ENCODE peak calls at places on chromosomes 3 and 15, in nine cellular contexts. One of them, this sample, is unnamed.

GRCh38 chr3:70550723-70551319 is 238.4 kb upstream of the MDFIC2 start:
- DNase-seq in HFFc6: peak
- DNase-seq in cardiac fibroblast: peak
- DNase-seq in NB4: peak
- DNase-seq in sigmoid colon: peak
- DNase-seq in activated B cell treated with CpG ODN at 0.5 μM for 24 hours: peak
- DNase-seq in bronchial epithelial cell: peak
- DNase-seq in progenitor cell of endocrine pancreas: peak
- DNase-seq in A549: peak
- DNase-seq in this sample: peak

GRCh38 chr3:171459130-171459941 is 869 bp downstream of the TNIK start:
- DNase-seq in HFFc6: no peak
- DNase-seq in cardiac fibroblast: peak
- DNase-seq in NB4: peak
- DNase-seq in sigmoid colon: peak
- DNase-seq in activated B cell treated with CpG ODN at 0.5 μM for 24 hours: peak
- DNase-seq in bronchial epithelial cell: no peak
- DNase-seq in progenitor cell of endocrine pancreas: peak
- DNase-seq in A549: peak
- DNase-seq in this sample: peak

GRCh38 chr15:66269326-66270090 is 16.0 kb upstream of the MEGF11 start:
- DNase-seq in HFFc6: peak
- DNase-seq in cardiac fibroblast: peak
- DNase-seq in NB4: peak
- DNase-seq in sigmoid colon: no peak
- DNase-seq in activated B cell treated with CpG ODN at 0.5 μM for 24 hours: no peak
- DNase-seq in bronchial epithelial cell: peak
- DNase-seq in progenitor cell of endocrine pancreas: no peak
- DNase-seq in A549: peak
- DNase-seq in this sample: no peak

GRCh38 chr3:24377218-24377993 is 117.2 kb downstream of the THRB start:
- DNase-seq in HFFc6: no peak
- DNase-seq in cardiac fibroblast: peak
- DNase-seq in NB4: peak
- DNase-seq in sigmoid colon: peak
- DNase-seq in activated B cell treated with CpG ODN at 0.5 μM for 24 hours: no peak
- DNase-seq in bronchial epithelial cell: peak
- DNase-seq in progenitor cell of endocrine pancreas: no peak
- DNase-seq in A549: no peak
- DNase-seq in this sample: no peak

GRCh38 chr3:69090021-69090420 is 5.3 kb downstream of the ARL6IP5 start:
- DNase-seq in HFFc6: peak
- DNase-seq in cardiac fibroblast: peak
- DNase-seq in NB4: no peak
- DNase-seq in sigmoid colon: no peak
- DNase-seq in activated B cell treated with CpG ODN at 0.5 μM for 24 hours: no peak
- DNase-seq in bronchial epithelial cell: peak
- DNase-seq in progenitor cell of endocrine pancreas: no peak
- DNase-seq in A549: no peak
- DNase-seq in this sample: no peak

GRCh38 chr15:95799286-95800187 is 531.0 kb upstream of the NR2F2 start:
- DNase-seq in HFFc6: peak
- DNase-seq in cardiac fibroblast: peak
- DNase-seq in NB4: peak
- DNase-seq in sigmoid colon: no peak
- DNase-seq in activated B cell treated with CpG ODN at 0.5 μM for 24 hours: no peak
- DNase-seq in bronchial epithelial cell: peak
- DNase-seq in progenitor cell of endocrine pancreas: no peak
- DNase-seq in A549: peak
- DNase-seq in this sample: no peak

GRCh38 chr3:98733778-98734281 is 29.3 kb upstream of the ST3GAL6 start:
- DNase-seq in HFFc6: no peak
- DNase-seq in cardiac fibroblast: peak
- DNase-seq in NB4: peak
- DNase-seq in sigmoid colon: no peak
- DNase-seq in activated B cell treated with CpG ODN at 0.5 μM for 24 hours: no peak
- DNase-seq in bronchial epithelial cell: no peak
- DNase-seq in progenitor cell of endocrine pancreas: no peak
- DNase-seq in A549: no peak
- DNase-seq in this sample: peak

GRCh38 chr3:158430968-158431367 is 140.0 kb upstream of the MLF1 start:
- DNase-seq in HFFc6: no peak
- DNase-seq in cardiac fibroblast: peak
- DNase-seq in NB4: no peak
- DNase-seq in sigmoid colon: no peak
- DNase-seq in activated B cell treated with CpG ODN at 0.5 μM for 24 hours: no peak
- DNase-seq in bronchial epithelial cell: no peak
- DNase-seq in progenitor cell of endocrine pancreas: no peak
- DNase-seq in A549: no peak
- DNase-seq in this sample: no peak

GRCh38 chr3:50008931-50009330 is 69.0 kb downstream of the RBM6 start:
- DNase-seq in HFFc6: peak
- DNase-seq in cardiac fibroblast: peak
- DNase-seq in NB4: peak
- DNase-seq in sigmoid colon: no peak
- DNase-seq in activated B cell treated with CpG ODN at 0.5 μM for 24 hours: no peak
- DNase-seq in bronchial epithelial cell: peak
- DNase-seq in progenitor cell of endocrine pancreas: no peak
- DNase-seq in A549: peak
- DNase-seq in this sample: no peak

GRCh38 chr15:96327155-96327741 is 3.3 kb upstream of the NR2F2 start:
- DNase-seq in HFFc6: peak
- DNase-seq in cardiac fibroblast: peak
- DNase-seq in NB4: peak
- DNase-seq in sigmoid colon: no peak
- DNase-seq in activated B cell treated with CpG ODN at 0.5 μM for 24 hours: no peak
- DNase-seq in bronchial epithelial cell: peak
- DNase-seq in progenitor cell of endocrine pancreas: no peak
- DNase-seq in A549: peak
- DNase-seq in this sample: no peak

GRCh38 chr3:194582196-194582905 is 50.9 kb downstream of the TMEM44 start:
- DNase-seq in HFFc6: no peak
- DNase-seq in cardiac fibroblast: no peak
- DNase-seq in NB4: no peak
- DNase-seq in sigmoid colon: no peak
- DNase-seq in activated B cell treated with CpG ODN at 0.5 μM for 24 hours: no peak
- DNase-seq in bronchial epithelial cell: no peak
- DNase-seq in progenitor cell of endocrine pancreas: no peak
- DNase-seq in A549: no peak
- DNase-seq in this sample: no peak

GRCh38 chr15:70474682-70475438 is 288.5 kb downstream of the UACA start:
- DNase-seq in HFFc6: peak
- DNase-seq in cardiac fibroblast: peak
- DNase-seq in NB4: peak
- DNase-seq in sigmoid colon: peak
- DNase-seq in activated B cell treated with CpG ODN at 0.5 μM for 24 hours: no peak
- DNase-seq in bronchial epithelial cell: peak
- DNase-seq in progenitor cell of endocrine pancreas: no peak
- DNase-seq in A549: peak
- DNase-seq in this sample: no peak

GRCh38 chr3:69250014-69250413 is 127.6 kb upstream of the LMOD3 start:
- DNase-seq in HFFc6: no peak
- DNase-seq in cardiac fibroblast: peak
- DNase-seq in NB4: peak
- DNase-seq in sigmoid colon: no peak
- DNase-seq in activated B cell treated with CpG ODN at 0.5 μM for 24 hours: no peak
- DNase-seq in bronchial epithelial cell: no peak
- DNase-seq in progenitor cell of endocrine pancreas: peak
- DNase-seq in A549: peak
- DNase-seq in this sample: no peak

GRCh38 chr15:94312946-94313345 is 81.6 kb downstream of the MCTP2 start:
- DNase-seq in HFFc6: no peak
- DNase-seq in cardiac fibroblast: peak
- DNase-seq in NB4: no peak
- DNase-seq in sigmoid colon: no peak
- DNase-seq in activated B cell treated with CpG ODN at 0.5 μM for 24 hours: no peak
- DNase-seq in bronchial epithelial cell: no peak
- DNase-seq in progenitor cell of endocrine pancreas: no peak
- DNase-seq in A549: no peak
- DNase-seq in this sample: no peak

GRCh38 chr3:173553635-173554280 is 156.2 kb downstream of the NLGN1 start:
- DNase-seq in HFFc6: peak
- DNase-seq in cardiac fibroblast: peak
- DNase-seq in NB4: peak
- DNase-seq in sigmoid colon: no peak
- DNase-seq in activated B cell treated with CpG ODN at 0.5 μM for 24 hours: no peak
- DNase-seq in bronchial epithelial cell: peak
- DNase-seq in progenitor cell of endocrine pancreas: no peak
- DNase-seq in A549: peak
- DNase-seq in this sample: no peak

GRCh38 chr3:19476298-19476697 is 328.0 kb downstream of the KCNH8 start:
- DNase-seq in HFFc6: no peak
- DNase-seq in cardiac fibroblast: no peak
- DNase-seq in NB4: no peak
- DNase-seq in sigmoid colon: no peak
- DNase-seq in activated B cell treated with CpG ODN at 0.5 μM for 24 hours: no peak
- DNase-seq in bronchial epithelial cell: no peak
- DNase-seq in progenitor cell of endocrine pancreas: no peak
- DNase-seq in A549: no peak
- DNase-seq in this sample: no peak

GRCh38 chr3:27714692-27715453 is 7.2 kb downstream of the EOMES start:
- DNase-seq in HFFc6: no peak
- DNase-seq in cardiac fibroblast: no peak
- DNase-seq in NB4: no peak
- DNase-seq in sigmoid colon: no peak
- DNase-seq in activated B cell treated with CpG ODN at 0.5 μM for 24 hours: no peak
- DNase-seq in bronchial epithelial cell: no peak
- DNase-seq in progenitor cell of endocrine pancreas: no peak
- DNase-seq in A549: no peak
- DNase-seq in this sample: peak

GRCh38 chr3:189304465-189305341 is 132.9 kb downstream of the TPRG1 start:
- DNase-seq in HFFc6: no peak
- DNase-seq in cardiac fibroblast: peak
- DNase-seq in NB4: no peak
- DNase-seq in sigmoid colon: no peak
- DNase-seq in activated B cell treated with CpG ODN at 0.5 μM for 24 hours: no peak
- DNase-seq in bronchial epithelial cell: peak
- DNase-seq in progenitor cell of endocrine pancreas: no peak
- DNase-seq in A549: peak
- DNase-seq in this sample: no peak

GRCh38 chr3:34570916-34571705 is 772.7 kb downstream of the PDCD6IP start:
- DNase-seq in HFFc6: no peak
- DNase-seq in cardiac fibroblast: peak
- DNase-seq in NB4: no peak
- DNase-seq in sigmoid colon: no peak
- DNase-seq in activated B cell treated with CpG ODN at 0.5 μM for 24 hours: no peak
- DNase-seq in bronchial epithelial cell: peak
- DNase-seq in progenitor cell of endocrine pancreas: no peak
- DNase-seq in A549: no peak
- DNase-seq in this sample: no peak

GRCh38 chr3:12929801-12930200 is 88.4 kb upstream of the RPL32 start:
- DNase-seq in HFFc6: no peak
- DNase-seq in cardiac fibroblast: no peak
- DNase-seq in NB4: no peak
- DNase-seq in sigmoid colon: no peak
- DNase-seq in activated B cell treated with CpG ODN at 0.5 μM for 24 hours: no peak
- DNase-seq in bronchial epithelial cell: peak
- DNase-seq in progenitor cell of endocrine pancreas: no peak
- DNase-seq in A549: no peak
- DNase-seq in this sample: no peak

GRCh38 chr15:79168922-79169322 is 78.3 kb upstream of the RASGRF1 start:
- DNase-seq in HFFc6: no peak
- DNase-seq in cardiac fibroblast: peak
- DNase-seq in NB4: no peak
- DNase-seq in sigmoid colon: no peak
- DNase-seq in activated B cell treated with CpG ODN at 0.5 μM for 24 hours: no peak
- DNase-seq in bronchial epithelial cell: peak
- DNase-seq in progenitor cell of endocrine pancreas: peak
- DNase-seq in A549: peak
- DNase-seq in this sample: peak

GRCh38 chr3:94285874-94286273 is 223.0 kb downstream of the NSUN3 start:
- DNase-seq in HFFc6: peak
- DNase-seq in cardiac fibroblast: peak
- DNase-seq in NB4: peak
- DNase-seq in sigmoid colon: no peak
- DNase-seq in activated B cell treated with CpG ODN at 0.5 μM for 24 hours: no peak
- DNase-seq in bronchial epithelial cell: peak
- DNase-seq in progenitor cell of endocrine pancreas: no peak
- DNase-seq in A549: peak
- DNase-seq in this sample: no peak
- TF ChIP-seq CTCF in HFFc6: peak
- TF ChIP-seq CTCF in cardiac fibroblast: peak
- TF ChIP-seq CTCF in NB4: no peak
- TF ChIP-seq CTCF in sigmoid colon: no peak
- TF ChIP-seq CTCF in activated B cell treated with CpG ODN at 0.5 μM for 24 hours: no peak
- TF ChIP-seq CTCF in bronchial epithelial cell: peak
- TF ChIP-seq CTCF in progenitor cell of endocrine pancreas: peak
- TF ChIP-seq CTCF in A549: peak
- TF ChIP-seq CTCF in this sample: peak

GRCh38 chr3:1987983-1988382 is 110.7 kb upstream of the CNTN4 start:
- DNase-seq in HFFc6: no peak
- DNase-seq in cardiac fibroblast: peak
- DNase-seq in NB4: peak
- DNase-seq in sigmoid colon: no peak
- DNase-seq in activated B cell treated with CpG ODN at 0.5 μM for 24 hours: no peak
- DNase-seq in bronchial epithelial cell: peak
- DNase-seq in progenitor cell of endocrine pancreas: no peak
- DNase-seq in A549: peak
- DNase-seq in this sample: peak
- TF ChIP-seq CTCF in HFFc6: no peak
- TF ChIP-seq CTCF in cardiac fibroblast: no peak
- TF ChIP-seq CTCF in NB4: no peak
- TF ChIP-seq CTCF in sigmoid colon: no peak
- TF ChIP-seq CTCF in activated B cell treated with CpG ODN at 0.5 μM for 24 hours: no peak
- TF ChIP-seq CTCF in bronchial epithelial cell: peak
- TF ChIP-seq CTCF in progenitor cell of endocrine pancreas: peak
- TF ChIP-seq CTCF in A549: no peak
- TF ChIP-seq CTCF in this sample: peak

GRCh38 chr15:43185161-43186002 is at the start of gene CCNDBP1:
- DNase-seq in HFFc6: peak
- DNase-seq in cardiac fibroblast: peak
- DNase-seq in NB4: peak
- DNase-seq in sigmoid colon: peak
- DNase-seq in activated B cell treated with CpG ODN at 0.5 μM for 24 hours: peak
- DNase-seq in bronchial epithelial cell: peak
- DNase-seq in progenitor cell of endocrine pancreas: peak
- DNase-seq in A549: peak
- DNase-seq in this sample: peak
- TF ChIP-seq CTCF in HFFc6: peak
- TF ChIP-seq CTCF in cardiac fibroblast: peak
- TF ChIP-seq CTCF in NB4: peak
- TF ChIP-seq CTCF in sigmoid colon: no peak
- TF ChIP-seq CTCF in activated B cell treated with CpG ODN at 0.5 μM for 24 hours: no peak
- TF ChIP-seq CTCF in bronchial epithelial cell: peak
- TF ChIP-seq CTCF in progenitor cell of endocrine pancreas: peak
- TF ChIP-seq CTCF in A549: peak
- TF ChIP-seq CTCF in this sample: peak

GRCh38 chr15:77617507-77618285 is 15.0 kb downstream of the LINGO1 start:
- DNase-seq in HFFc6: peak
- DNase-seq in cardiac fibroblast: no peak
- DNase-seq in NB4: peak
- DNase-seq in sigmoid colon: no peak
- DNase-seq in activated B cell treated with CpG ODN at 0.5 μM for 24 hours: no peak
- DNase-seq in bronchial epithelial cell: peak
- DNase-seq in progenitor cell of endocrine pancreas: peak
- DNase-seq in A549: peak
- DNase-seq in this sample: no peak
- TF ChIP-seq CTCF in HFFc6: peak
- TF ChIP-seq CTCF in cardiac fibroblast: peak
- TF ChIP-seq CTCF in NB4: peak
- TF ChIP-seq CTCF in sigmoid colon: no peak
- TF ChIP-seq CTCF in activated B cell treated with CpG ODN at 0.5 μM for 24 hours: no peak
- TF ChIP-seq CTCF in bronchial epithelial cell: peak
- TF ChIP-seq CTCF in progenitor cell of endocrine pancreas: peak
- TF ChIP-seq CTCF in A549: peak
- TF ChIP-seq CTCF in this sample: no peak

GRCh38 chr15:53811530-53811929 is 52.1 kb upstream of the WDR72 start:
- DNase-seq in HFFc6: peak
- DNase-seq in cardiac fibroblast: no peak
- DNase-seq in NB4: peak
- DNase-seq in sigmoid colon: no peak
- DNase-seq in activated B cell treated with CpG ODN at 0.5 μM for 24 hours: no peak
- DNase-seq in bronchial epithelial cell: peak
- DNase-seq in progenitor cell of endocrine pancreas: no peak
- DNase-seq in A549: peak
- DNase-seq in this sample: no peak
- TF ChIP-seq CTCF in HFFc6: peak
- TF ChIP-seq CTCF in cardiac fibroblast: no peak
- TF ChIP-seq CTCF in NB4: peak
- TF ChIP-seq CTCF in sigmoid colon: no peak
- TF ChIP-seq CTCF in activated B cell treated with CpG ODN at 0.5 μM for 24 hours: no peak
- TF ChIP-seq CTCF in bronchial epithelial cell: peak
- TF ChIP-seq CTCF in progenitor cell of endocrine pancreas: peak
- TF ChIP-seq CTCF in A549: peak
- TF ChIP-seq CTCF in this sample: no peak

This sample was measured in glutamatergic neuron.